ENCODE peak calls at places on chromosomes 12 and 14, in eight cellular contexts. T, N, D, M, F, R, Z and K are unnamed samples.

GRCh38 chr14:81990312-81990761 is 456.7 kb upstream of the SEL1L start:
- DNase-seq in R (no peak), D (no peak), F (no peak), Z (peak), N (no peak), T (no peak), M (peak), K (no peak)

GRCh38 chr14:51304428-51304827 is 64.4 kb downstream of the TMX1 start:
- DNase-seq in Z (no peak), M (no peak), F (no peak), R (no peak), D (no peak), T (no peak), N (no peak), K (no peak)

GRCh38 chr12:132517013-132517739 is 27.2 kb downstream of the FBRSL1 start:
- DNase-seq in F (no peak), R (no peak), T (no peak), Z (peak), N (no peak), D (no peak), M (no peak), K (no peak)

GRCh38 chr12:108856428-108857157 is 790 bp downstream of the SSH1 start:
- DNase-seq in D (peak), T (peak), M (peak), F (no peak), N (peak), Z (peak), R (peak), K (no peak)

GRCh38 chr12:120821878-120822277 is 82.3 kb downstream of the SPPL3 start:
- DNase-seq in N (no peak), M (no peak), Z (no peak), F (no peak), D (no peak), R (no peak), T (no peak), K (no peak)

GRCh38 chr12:94792690-94793089 is 142.3 kb upstream of the TMCC3 start:
- DNase-seq in Z (no peak), M (peak), T (no peak), N (peak), R (no peak), F (no peak), D (no peak), K (no peak)

GRCh38 chr12:75623631-75624118 is 112.3 kb upstream of the KRR1 start:
- DNase-seq in D (no peak), N (no peak), R (no peak), F (no peak), Z (no peak), T (no peak), M (peak), K (no peak)

GRCh38 chr12:50249464-50250229 is 33.7 kb downstream of the LIMA1 start:
- DNase-seq in F (no peak), N (no peak), R (no peak), M (no peak), D (no peak), Z (no peak), T (no peak), K (no peak)

GRCh38 chr14:24411468-24412454 is 13.0 kb downstream of the NYNRIN start:
- DNase-seq in F (no peak), T (no peak), R (no peak), N (no peak), D (no peak), M (peak), Z (no peak), K (no peak)

DNA sequence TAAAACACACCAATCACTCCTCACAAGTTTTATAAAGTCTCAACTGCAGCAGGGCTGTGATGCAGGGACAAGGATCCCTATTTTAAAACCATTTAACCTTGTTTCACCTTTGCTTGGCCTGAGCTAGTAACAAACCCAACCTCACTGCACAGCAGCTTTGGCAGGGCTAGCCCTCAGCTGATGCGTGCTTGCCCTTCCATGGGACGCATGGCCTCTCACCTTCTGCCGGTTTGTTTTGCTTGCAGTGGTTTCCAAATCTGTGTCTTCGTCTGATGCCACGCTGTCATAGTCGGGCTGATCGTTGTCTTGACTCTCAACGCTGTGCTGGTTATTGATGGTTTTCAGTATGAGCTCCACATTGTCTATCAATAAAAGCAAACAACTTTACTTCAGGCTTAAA is 43.3 kb downstream of the GIT2 start:
- DNase-seq in D (no peak), N (peak), T (no peak), F (no peak), M (no peak), R (no peak), Z (no peak), K (no peak)
- H3K27ac ChIP-seq in D (no peak), N (peak), T (peak), F (no peak), M (no peak), R (no peak), Z (peak), K (no peak)

GRCh38 chr12:80702889-80703605 is 4.4 kb upstream of the MYF6 start:
- DNase-seq in M (peak), R (no peak), Z (no peak), D (no peak), F (no peak), T (no peak), N (no peak), K (no peak)
- H3K27ac ChIP-seq in M (peak), R (no peak), Z (no peak), D (no peak), F (no peak), T (no peak), N (peak), K (no peak)

GRCh38 chr14:95290769-95291440 is 28.8 kb downstream of the CLMN start:
- DNase-seq in M (peak), Z (peak), D (no peak), F (peak), T (no peak), N (peak), R (no peak), K (peak)
- H3K27ac ChIP-seq in M (peak), Z (peak), D (no peak), F (peak), T (no peak), N (peak), R (no peak), K (peak)

GRCh38 chr14:62308927-62309326 is 546.7 kb downstream of the SNAPC1 start:
- DNase-seq in Z (no peak), F (no peak), M (no peak), N (no peak), D (no peak), R (no peak), T (no peak), K (no peak)
- H3K27ac ChIP-seq in Z (no peak), F (no peak), M (no peak), N (no peak), D (no peak), R (no peak), T (no peak), K (no peak)

GRCh38 chr14:50225974-50226297 is 5.4 kb downstream of the SOS2 start:
- DNase-seq in F (no peak), T (no peak), N (no peak), M (no peak), Z (no peak), D (no peak), R (no peak), K (no peak)
- H3K27ac ChIP-seq in F (peak), T (peak), N (peak), M (no peak), Z (peak), D (no peak), R (no peak), K (peak)

GRCh38 chr12:52616680-52617402 is 1.5 kb downstream of the KRT73 start:
- DNase-seq in M (no peak), N (no peak), D (no peak), T (no peak), Z (no peak), F (no peak), R (peak), K (peak)

GRCh38 chr12:52613363-52614030 is 4.9 kb downstream of the KRT73 start:
- DNase-seq in T (no peak), F (no peak), D (no peak), N (no peak), R (peak), Z (no peak), M (no peak), K (peak)

GRCh38 chr12:52615912-52616311 is 2.4 kb downstream of the KRT73 start:
- DNase-seq in D (no peak), M (no peak), R (no peak), N (no peak), Z (no peak), F (no peak), T (no peak), K (no peak)

GRCh38 chr12:52614381-52615207 is 3.8 kb downstream of the KRT73 start:
- DNase-seq in N (no peak), T (no peak), D (no peak), Z (no peak), M (no peak), F (no peak), R (peak), K (peak)

DNA sequence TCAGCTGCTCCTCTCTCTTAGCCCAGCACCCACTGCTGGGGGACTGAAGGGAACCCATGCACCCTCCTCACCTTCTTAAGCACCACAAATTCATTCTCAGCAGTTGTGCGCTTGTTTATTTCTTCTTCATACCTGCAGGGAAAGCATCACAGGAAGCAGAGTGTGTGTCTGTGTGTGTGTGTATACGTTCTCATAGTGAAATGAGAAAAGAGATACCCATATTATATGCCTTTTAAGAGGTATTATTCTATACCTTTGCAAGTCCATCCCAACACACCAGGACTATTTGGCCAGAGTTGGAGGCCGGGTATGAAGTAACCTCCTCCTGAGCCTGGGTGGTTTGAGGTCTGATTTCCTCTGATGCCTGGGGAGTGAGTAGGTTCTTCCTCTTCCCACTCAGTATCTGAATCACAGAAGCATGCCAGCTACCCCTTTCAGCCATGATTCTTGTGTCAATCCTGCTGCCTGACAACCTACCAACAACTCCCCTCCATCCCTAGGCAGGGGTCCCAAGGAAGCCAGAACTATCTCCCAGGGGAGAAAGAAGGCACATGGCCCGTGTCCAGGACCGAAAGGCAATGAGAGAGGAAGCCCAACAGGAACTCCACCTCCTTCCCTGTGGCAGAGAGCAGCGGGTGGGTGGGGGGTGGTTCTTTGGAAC is 3.0 kb downstream of the KRT73 start:
- DNase-seq in Z (no peak), T (no peak), D (no peak), F (no peak), R (peak), N (no peak), M (no peak), K (peak)
- H3K27ac ChIP-seq in Z (no peak), T (no peak), D (no peak), F (no peak), R (peak), N (no peak), M (no peak), K (no peak)

DNA sequence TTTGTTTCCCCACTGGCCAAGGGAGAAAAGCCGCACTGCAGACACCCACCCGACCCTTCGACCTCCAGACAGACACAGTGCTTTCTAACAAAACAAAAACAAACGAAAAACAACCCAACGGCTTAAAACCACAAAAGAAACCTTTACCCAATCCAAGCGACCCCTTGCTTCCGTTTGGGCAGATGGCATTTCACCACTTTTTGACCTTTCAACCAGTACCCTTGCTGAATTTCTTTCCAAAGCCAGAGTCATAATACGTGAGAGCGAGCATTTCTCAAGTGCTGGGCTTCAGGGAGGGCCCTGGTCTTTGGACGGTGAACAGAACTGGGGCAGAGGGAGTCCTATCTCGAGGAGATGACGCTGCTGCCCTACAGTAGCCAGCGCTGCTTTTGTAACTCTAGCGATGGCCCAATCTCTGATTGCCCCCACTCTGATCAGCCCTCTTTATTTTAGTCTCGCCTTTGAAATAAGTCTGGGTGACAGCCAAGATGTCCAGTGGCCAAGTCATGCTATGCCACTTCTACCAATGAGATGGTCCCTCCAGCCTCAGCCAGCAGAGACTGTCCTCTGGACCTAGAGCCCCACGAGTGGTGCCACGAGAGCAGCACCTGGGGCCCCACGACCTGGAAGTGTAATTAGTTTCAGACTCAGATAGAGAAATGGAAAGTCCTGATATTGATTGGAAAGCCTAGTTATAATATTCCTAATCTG is 21.9 kb upstream of the ADIPOR2 start:
- DNase-seq in T (no peak), D (no peak), F (no peak), N (peak), R (no peak), Z (no peak), M (no peak), K (no peak)
- H3K27ac ChIP-seq in T (no peak), D (peak), F (no peak), N (peak), R (no peak), Z (no peak), M (no peak), K (no peak)

DNA sequence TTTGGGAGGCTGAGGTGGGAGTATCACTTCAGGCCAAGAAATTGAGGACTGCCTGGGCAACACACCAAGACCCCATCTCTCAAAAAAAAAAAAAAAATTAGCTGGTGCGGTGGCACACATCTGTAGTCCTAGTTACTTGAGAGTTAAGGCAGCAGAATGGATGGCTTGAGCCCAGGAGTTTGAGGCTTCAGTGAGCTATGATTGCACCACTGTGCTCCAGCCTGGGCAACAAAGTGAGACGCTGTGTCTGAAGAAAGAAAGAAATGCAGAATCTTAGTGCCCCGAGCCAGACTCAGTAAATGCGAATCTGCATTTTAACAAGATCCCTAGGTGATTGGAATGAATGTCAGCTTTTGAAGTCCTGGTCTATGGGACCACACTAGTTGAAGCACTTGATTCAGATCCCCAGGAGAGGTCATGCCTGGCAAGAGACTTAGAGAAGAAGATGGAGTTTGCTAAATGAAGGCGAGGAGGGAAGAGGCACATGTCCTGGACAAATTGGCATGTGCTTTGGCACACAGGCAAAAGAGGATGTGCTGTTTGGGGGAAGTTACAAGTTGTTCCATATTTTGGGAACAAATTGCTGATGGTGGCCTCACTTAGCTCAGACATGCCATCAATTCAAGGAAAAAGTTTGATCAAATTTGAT is 56.6 kb downstream of the DRAM1 start:
- DNase-seq in Z (no peak), F (no peak), N (no peak), D (peak), R (no peak), M (no peak), T (no peak), K (no peak)
- H3K27ac ChIP-seq in Z (no peak), F (peak), N (peak), D (no peak), R (no peak), M (no peak), T (no peak), K (no peak)

GRCh38 chr14:69663322-69663686 is 51.9 kb downstream of the SUSD6 start:
- DNase-seq in D (no peak), R (no peak), Z (no peak), N (no peak), T (no peak), F (no peak), M (no peak), K (no peak)
- H3K27ac ChIP-seq in D (no peak), R (no peak), Z (peak), N (peak), T (peak), F (peak), M (no peak), K (peak)

GRCh38 chr14:99819514-99819913 is 26.3 kb downstream of the EML1 start:
- DNase-seq in T (no peak), Z (no peak), D (no peak), F (no peak), N (no peak), M (no peak), R (no peak), K (no peak)
- H3K27ac ChIP-seq in T (no peak), Z (no peak), D (no peak), F (peak), N (no peak), M (no peak), R (no peak), K (peak)